ENCODE peak calls at places on chromosomes 16 and 17, in four cellular contexts. One of them, this sample, is unnamed.

GRCh38 chr17:77432791-77433190 is 292.0 kb downstream of the SEC14L1 start:
- DNase-seq in HepG2: no peak
- DNase-seq in GM12878: no peak
- DNase-seq in H1: no peak
- DNase-seq in this sample: no peak

GRCh38 chr17:70929226-70929625 is 759.9 kb downstream of the KCNJ2 start:
- DNase-seq in HepG2: no peak
- DNase-seq in H1: no peak
- DNase-seq in GM12878: no peak
- DNase-seq in this sample: no peak

GRCh38 chr16:12170103-12171025 is 193.8 kb downstream of the SNX29 start:
- DNase-seq in HepG2: no peak
- DNase-seq in GM12878: no peak
- DNase-seq in H1: no peak
- DNase-seq in this sample: no peak

GRCh38 chr17:42276609-42277341 is 584 bp upstream of the STAT5B start:
- DNase-seq in H1: peak
- DNase-seq in HepG2: peak
- DNase-seq in GM12878: no peak
- DNase-seq in this sample: peak

GRCh38 chr17:18006495-18007239 is 32.3 kb downstream of the ATPAF2 start:
- DNase-seq in GM12878: no peak
- DNase-seq in HepG2: no peak
- DNase-seq in H1: peak
- DNase-seq in this sample: peak

GRCh38 chr17:8953152-8953885 is 12.2 kb downstream of the PIK3R5 start:
- DNase-seq in GM12878: no peak
- DNase-seq in HepG2: no peak
- DNase-seq in H1: no peak
- DNase-seq in this sample: no peak

GRCh38 chr17:77498875-77499698 is 358.3 kb downstream of the SEC14L1 start:
- DNase-seq in GM12878: no peak
- DNase-seq in HepG2: no peak
- DNase-seq in H1: no peak
- DNase-seq in this sample: no peak

GRCh38 chr16:27791404-27791719 is 241.4 kb downstream of the KATNIP start:
- DNase-seq in H1: no peak
- DNase-seq in GM12878: no peak
- DNase-seq in HepG2: no peak
- DNase-seq in this sample: no peak

GRCh38 chr17:9811086-9811485 is 10.8 kb downstream of the GSG1L2 start:
- DNase-seq in H1: no peak
- DNase-seq in HepG2: no peak
- DNase-seq in GM12878: no peak
- DNase-seq in this sample: no peak

GRCh38 chr16:67969286-67970039 is 1.0 kb upstream of the SLC12A4 start:
- DNase-seq in H1: peak
- DNase-seq in HepG2: peak
- DNase-seq in GM12878: no peak
- DNase-seq in this sample: peak

GRCh38 chr17:39939588-39940419 is 12.3 kb downstream of the LRRC3C start:
- DNase-seq in H1: no peak
- DNase-seq in HepG2: no peak
- DNase-seq in GM12878: peak
- DNase-seq in this sample: peak

GRCh38 chr17:44878627-44879221 is 20.5 kb downstream of the EFTUD2 start:
- DNase-seq in GM12878: no peak
- DNase-seq in H1: no peak
- DNase-seq in HepG2: peak
- DNase-seq in this sample: no peak

GRCh38 chr17:73827627-73828241 is 183.5 kb upstream of the SDK2 start:
- DNase-seq in HepG2: peak
- DNase-seq in GM12878: no peak
- DNase-seq in H1: no peak
- DNase-seq in this sample: no peak

GRCh38 chr17:68462381-68463210 is 5.3 kb upstream of the WIPI1 start:
- DNase-seq in H1: peak
- DNase-seq in GM12878: peak
- DNase-seq in HepG2: peak
- DNase-seq in this sample: peak

GRCh38 chr16:52035406-52035805 is 511.5 kb downstream of the TOX3 start:
- DNase-seq in H1: no peak
- DNase-seq in HepG2: no peak
- DNase-seq in GM12878: no peak
- DNase-seq in this sample: no peak

GRCh38 chr17:76816590-76817135 is 51.5 kb upstream of the MGAT5B start:
- DNase-seq in GM12878: no peak
- DNase-seq in HepG2: peak
- DNase-seq in H1: peak
- DNase-seq in this sample: peak

GRCh38 chr16:57736419-57737281 is 1.1 kb downstream of the KATNB1 start:
- DNase-seq in H1: no peak
- DNase-seq in GM12878: no peak
- DNase-seq in HepG2: peak
- DNase-seq in this sample: peak

GRCh38 chr17:32127156-32127897 is 15.0 kb upstream of the RHOT1 start:
- DNase-seq in GM12878: peak
- DNase-seq in HepG2: no peak
- DNase-seq in H1: peak
- DNase-seq in this sample: peak

GRCh38 chr17:721540-721937 is 6.9 kb upstream of the VPS53 start:
- DNase-seq in GM12878: no peak
- DNase-seq in HepG2: no peak
- DNase-seq in H1: no peak
- DNase-seq in this sample: no peak

GRCh38 chr16:49012961-49013726 is 268.5 kb downstream of the CBLN1 start:
- DNase-seq in GM12878: no peak
- DNase-seq in H1: peak
- DNase-seq in HepG2: no peak
- DNase-seq in this sample: no peak

GRCh38 chr17:32269377-32269776 is 3.7 kb downstream of the RHBDL3 start:
- DNase-seq in GM12878: no peak
- DNase-seq in H1: no peak
- DNase-seq in HepG2: no peak
- DNase-seq in this sample: no peak

GRCh38 chr17:45660474-45660873 is 123.6 kb upstream of the CRHR1 start:
- DNase-seq in HepG2: no peak
- DNase-seq in GM12878: no peak
- DNase-seq in H1: no peak
- DNase-seq in this sample: no peak

GRCh38 chr17:8835631-8836364 is 31.7 kb downstream of the PIK3R6 start:
- DNase-seq in H1: peak
- DNase-seq in GM12878: no peak
- DNase-seq in HepG2: no peak
- DNase-seq in this sample: no peak

GRCh38 chr17:49603238-49603637 is 27.6 kb downstream of the NXPH3 start:
- DNase-seq in GM12878: no peak
- DNase-seq in H1: no peak
- DNase-seq in HepG2: no peak
- DNase-seq in this sample: no peak

GRCh38 chr16:87704754-87705353 is 60.9 kb downstream of the KLHDC4 start:
- DNase-seq in H1: no peak
- DNase-seq in HepG2: no peak
- DNase-seq in GM12878: no peak
- DNase-seq in this sample: no peak

GRCh38 chr16:87707097-87707496 is 58.7 kb downstream of the KLHDC4 start:
- DNase-seq in H1: no peak
- DNase-seq in GM12878: no peak
- DNase-seq in HepG2: no peak
- DNase-seq in this sample: no peak

GRCh38 chr16:87705780-87706277 is 60.0 kb downstream of the KLHDC4 start:
- DNase-seq in H1: no peak
- DNase-seq in GM12878: no peak
- DNase-seq in HepG2: peak
- DNase-seq in this sample: no peak

GRCh38 chr16:87707714-87708113 is 58.1 kb downstream of the KLHDC4 start:
- DNase-seq in GM12878: no peak
- DNase-seq in H1: no peak
- DNase-seq in HepG2: no peak
- DNase-seq in this sample: no peak

DNA sequence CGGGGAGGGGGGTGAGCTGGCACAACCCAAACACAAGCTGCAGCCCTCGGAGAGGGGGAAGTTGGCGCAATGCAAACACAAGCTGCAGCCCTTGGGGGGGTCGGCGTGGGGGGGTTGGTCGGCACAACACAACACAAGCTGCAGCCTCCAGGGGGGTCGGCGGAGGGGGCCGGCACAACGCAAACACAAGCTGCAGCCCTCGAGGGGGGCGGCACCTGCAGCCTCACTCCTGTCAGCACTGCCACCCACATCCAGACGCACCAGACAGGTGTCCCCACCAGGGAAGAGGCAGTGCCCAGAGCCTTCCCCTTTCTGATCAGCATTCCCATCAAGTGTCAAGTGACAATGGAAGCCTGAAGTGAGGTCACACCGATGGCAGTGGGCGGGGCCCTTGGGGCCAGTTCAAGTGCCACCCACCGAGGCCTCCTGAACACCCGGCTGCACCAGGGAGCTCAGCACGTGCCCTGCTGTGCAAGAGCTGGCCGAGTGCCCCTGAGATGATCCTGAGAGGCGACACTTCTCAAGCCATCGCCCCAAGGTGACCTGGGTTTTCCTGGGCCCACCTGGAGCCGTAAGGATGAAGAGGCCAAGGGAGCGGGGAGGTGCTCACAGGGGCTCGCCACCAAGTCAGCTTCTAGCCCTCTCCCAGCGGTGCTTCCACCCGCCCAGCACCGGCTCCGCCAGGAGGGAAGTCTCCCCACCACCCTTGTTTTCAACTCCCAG is 59.3 kb downstream of the KLHDC4 start:
- DNase-seq in GM12878: no peak
- DNase-seq in H1: no peak
- DNase-seq in HepG2: peak
- DNase-seq in this sample: no peak
- TF ChIP-seq USF2 in GM12878: no peak
- TF ChIP-seq USF2 in H1: no peak
- TF ChIP-seq USF2 in HepG2: no peak
- TF ChIP-seq USF2 in this sample: no peak

GRCh38 chr16:30017277-30017656 is 5.7 kb upstream of the C16orf92 start:
- DNase-seq in GM12878: no peak
- DNase-seq in H1: no peak
- DNase-seq in HepG2: no peak
- DNase-seq in this sample: no peak
- TF ChIP-seq ATF2 in GM12878: no peak
- TF ChIP-seq ATF2 in H1: no peak
- TF ChIP-seq ATF2 in HepG2: no peak
- TF ChIP-seq ATF2 in this sample: no peak

GRCh38 chr16:65394306-65394705 is 272.4 kb upstream of the CDH11 start:
- DNase-seq in H1: no peak
- DNase-seq in GM12878: no peak
- DNase-seq in HepG2: no peak
- DNase-seq in this sample: no peak
- H2AFZ ChIP-seq in H1: no peak
- H2AFZ ChIP-seq in GM12878: no peak
- H2AFZ ChIP-seq in HepG2: no peak
- H2AFZ ChIP-seq in this sample: no peak

GRCh38 chr16:89922477-89922883 is 662 bp upstream of the TUBB3 start:
- DNase-seq in H1: peak
- DNase-seq in HepG2: peak
- DNase-seq in GM12878: no peak
- DNase-seq in this sample: peak
- TF ChIP-seq USF2 in H1: no peak
- TF ChIP-seq USF2 in HepG2: no peak
- TF ChIP-seq USF2 in GM12878: no peak
- TF ChIP-seq USF2 in this sample: no peak

DNA sequence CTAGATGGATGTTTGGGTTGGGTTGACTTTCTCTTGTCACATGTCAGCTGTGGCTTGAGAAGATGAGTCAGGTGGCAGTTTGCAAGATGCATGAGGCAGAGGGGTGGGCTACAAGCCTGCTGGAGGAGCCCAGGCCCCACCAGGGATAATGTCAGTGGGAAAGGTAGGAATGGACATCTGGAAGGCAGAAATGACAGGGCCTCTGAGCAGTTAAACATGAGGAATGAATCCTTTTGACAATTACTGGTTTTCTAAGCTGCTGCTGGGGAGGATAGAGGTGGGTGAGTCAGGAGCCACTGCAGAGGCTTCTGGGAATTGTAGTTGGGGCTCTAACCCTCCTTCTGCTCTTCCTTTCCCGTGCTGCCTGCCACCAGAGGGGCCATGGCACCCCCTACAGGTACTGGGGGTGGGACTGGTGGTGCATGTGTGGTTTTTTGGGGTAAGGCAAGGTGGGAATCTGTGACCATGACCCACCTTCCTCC is 15.7 kb downstream of the SLC52A1 start:
- DNase-seq in H1: no peak
- DNase-seq in GM12878: no peak
- DNase-seq in HepG2: no peak
- DNase-seq in this sample: peak
- TF ChIP-seq ATF2 in H1: no peak
- TF ChIP-seq ATF2 in GM12878: no peak
- TF ChIP-seq ATF2 in HepG2: no peak
- TF ChIP-seq ATF2 in this sample: no peak

GRCh38 chr16:30775381-30776099 is 11.5 kb downstream of the ZNF629 start:
- DNase-seq in HepG2: peak
- DNase-seq in H1: peak
- DNase-seq in GM12878: no peak
- DNase-seq in this sample: peak
- H2AFZ ChIP-seq in HepG2: no peak
- H2AFZ ChIP-seq in H1: no peak
- H2AFZ ChIP-seq in GM12878: peak
- H2AFZ ChIP-seq in this sample: peak

GRCh38 chr16:31423241-31423640 is 4.9 kb downstream of the COX6A2 start:
- DNase-seq in GM12878: no peak
- DNase-seq in HepG2: no peak
- DNase-seq in H1: no peak
- DNase-seq in this sample: no peak
- TF ChIP-seq USF2 in GM12878: no peak
- TF ChIP-seq USF2 in HepG2: no peak
- TF ChIP-seq USF2 in H1: no peak
- TF ChIP-seq USF2 in this sample: no peak

DNA sequence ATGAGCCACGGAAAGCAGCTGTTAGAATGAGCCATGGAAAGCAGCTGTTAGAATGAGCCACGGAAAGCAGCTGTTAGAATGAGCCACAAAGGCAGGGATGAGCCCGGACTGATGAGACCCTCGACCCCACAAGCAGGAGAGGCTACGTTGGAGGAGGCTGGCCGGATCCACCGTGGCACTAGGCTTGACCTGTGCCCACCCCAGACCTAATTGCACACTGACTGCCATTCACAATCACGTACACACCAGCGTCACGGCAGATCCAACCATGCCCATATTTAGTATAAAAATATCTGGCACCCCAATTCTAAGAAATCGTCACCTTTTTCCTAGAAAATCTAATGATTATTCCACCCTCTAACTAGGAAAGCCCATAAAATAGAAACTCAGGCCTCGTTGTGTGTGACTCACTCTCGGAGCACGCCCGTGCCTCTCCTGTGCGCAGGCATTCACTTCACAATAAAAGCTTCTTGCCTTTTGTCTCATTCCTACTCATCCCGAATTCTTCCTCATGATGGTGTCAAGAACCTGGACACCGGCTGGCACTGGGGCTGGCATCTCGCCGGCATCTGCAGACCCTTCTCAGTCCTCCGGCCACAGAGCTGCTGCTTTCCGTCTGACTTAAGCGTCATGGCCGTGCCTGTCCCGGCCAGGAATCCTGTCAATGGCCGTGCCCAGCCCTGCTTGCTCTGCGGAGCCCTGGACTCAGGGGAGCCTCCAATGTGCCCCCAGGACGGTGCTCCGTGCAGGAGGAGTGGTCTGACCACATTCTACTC is 5.5 kb upstream of the SECTM1 start:
- DNase-seq in HepG2: no peak
- DNase-seq in H1: no peak
- DNase-seq in GM12878: no peak
- DNase-seq in this sample: peak
- TF ChIP-seq ATF2 in HepG2: no peak
- TF ChIP-seq ATF2 in H1: no peak
- TF ChIP-seq ATF2 in GM12878: no peak
- TF ChIP-seq ATF2 in this sample: no peak